ENCODE peak calls at places on chromosomes 5 and 9, in eight cellular contexts. I, E, Y, P, F, W, V and J are unnamed samples.

GRCh38 chr5:113223315-113223714 is 211.5 kb downstream of the TSSK1B start:
- DNase-seq in I (no peak), E (no peak), Y (no peak), P (no peak), F (no peak), W (no peak), V (no peak), J (no peak)

GRCh38 chr5:156394642-156395393 is 67.9 kb downstream of the SGCD start:
- DNase-seq in I (no peak), E (no peak), Y (no peak), P (no peak), F (no peak), W (no peak), V (no peak), J (peak; percentile 79)

GRCh38 chr9:132424857-132425702 is 15.1 kb downstream of the CFAP77 start:
- DNase-seq in I (no peak), E (no peak), Y (no peak), P (no peak), F (peak; percentile 89), W (no peak), V (no peak), J (no peak)

GRCh38 chr5:41856644-41857491 is 13.4 kb downstream of the OXCT1 start:
- DNase-seq in I (peak; percentile 26), E (peak; percentile 73), Y (peak; percentile 70), P (no peak), F (peak; percentile 75), W (peak; percentile 43), V (no peak), J (peak; percentile 81)

GRCh38 chr9:135137398-135137832 is 49.9 kb downstream of the OLFM1 start:
- DNase-seq in I (no peak), E (peak; percentile 64), Y (no peak), P (no peak), F (peak; percentile 95), W (no peak), V (no peak), J (peak; percentile 54)

GRCh38 chr9:120617637-120617979 is 37.6 kb upstream of the CDK5RAP2 start:
- DNase-seq in I (no peak), E (peak; percentile 27), Y (peak; percentile 23), P (no peak), F (no peak), W (no peak), V (no peak), J (no peak)

GRCh38 chr5:24068507-24068906 is 561.1 kb downstream of the PRDM9 start:
- DNase-seq in I (no peak), E (no peak), Y (no peak), P (no peak), F (no peak), W (no peak), V (no peak), J (no peak)

GRCh38 chr5:90055831-90056328 is 353.7 kb downstream of the CETN3 start:
- DNase-seq in I (no peak), E (peak; percentile 2), Y (peak; percentile 56), P (no peak), F (peak; percentile 83), W (no peak), V (no peak), J (peak; percentile 2)

GRCh38 chr9:20380546-20380945 is 241.8 kb downstream of the MLLT3 start:
- DNase-seq in I (no peak), E (no peak), Y (no peak), P (no peak), F (no peak), W (no peak), V (no peak), J (no peak)

GRCh38 chr5:132059043-132059695 is 1.3 kb upstream of the IL3 start:
- DNase-seq in I (peak; percentile 8), E (no peak), Y (no peak), P (peak; percentile 13), F (no peak), W (peak; percentile 35), V (peak; percentile 14), J (no peak)

GRCh38 chr9:101269596-101270324 is 115.0 kb downstream of the BAAT start:
- DNase-seq in I (no peak), E (no peak), Y (no peak), P (no peak), F (no peak), W (no peak), V (no peak), J (no peak)

GRCh38 chr5:34657550-34657921 is 1.4 kb downstream of the RAI14 start:
- DNase-seq in I (peak; percentile 13), E (peak; percentile 67), Y (peak; percentile 63), P (peak; percentile 27), F (peak; percentile 72), W (no peak), V (peak; percentile 26), J (peak; percentile 56)

GRCh38 chr9:22052376-22052945 is 43.4 kb upstream of the CDKN2B start:
- DNase-seq in I (no peak), E (peak; percentile 100), Y (peak; percentile 99), P (no peak), F (no peak), W (peak; percentile 27), V (no peak), J (no peak)

GRCh38 chr9:98867434-98868168 is 60.1 kb downstream of the GALNT12 start:
- DNase-seq in I (peak; percentile 54), E (peak; percentile 96), Y (peak; percentile 93), P (peak; percentile 84), F (peak; percentile 49), W (no peak), V (peak; percentile 38), J (peak; percentile 89)

GRCh38 chr5:67774796-67775195 is 440.8 kb upstream of the PIK3R1 start:
- DNase-seq in I (no peak), E (no peak), Y (no peak), P (no peak), F (no peak), W (no peak), V (no peak), J (no peak)

GRCh38 chr5:72485366-72486052 is 21.7 kb downstream of the ZNF366 start:
- DNase-seq in I (no peak), E (no peak), Y (no peak), P (no peak), F (no peak), W (no peak), V (no peak), J (peak; percentile 86)

GRCh38 chr9:134367796-134368490 is 41.7 kb downstream of the RXRA start:
- DNase-seq in I (no peak), E (no peak), Y (no peak), P (no peak), F (no peak), W (no peak), V (no peak), J (no peak)

GRCh38 chr5:34772691-34773090 is 66.3 kb upstream of the TTC23L start:
- DNase-seq in I (no peak), E (no peak), Y (no peak), P (no peak), F (no peak), W (no peak), V (no peak), J (no peak)

GRCh38 chr5:107376546-107377276 is 294.0 kb downstream of the EFNA5 start:
- DNase-seq in I (no peak), E (no peak), Y (peak; percentile 44), P (no peak), F (peak; percentile 63), W (no peak), V (no peak), J (peak; percentile 51)

GRCh38 chr9:91177081-91177480 is 184.6 kb downstream of the AUH start:
- DNase-seq in I (peak; percentile 1), E (no peak), Y (no peak), P (no peak), F (no peak), W (no peak), V (no peak), J (no peak)

GRCh38 chr5:108642170-108642906 is 105.4 kb upstream of the FER start:
- DNase-seq in I (peak; percentile 58), E (peak; percentile 72), Y (peak; percentile 77), P (no peak), F (peak; percentile 93), W (peak; percentile 51), V (peak; percentile 37), J (peak; percentile 83)

GRCh38 chr9:125119643-125120286 is 23.6 kb downstream of the SCAI start:
- DNase-seq in I (no peak), E (peak; percentile 54), Y (peak; percentile 69), P (no peak), F (peak; percentile 31), W (no peak), V (no peak), J (no peak)

GRCh38 chr5:55278778-55279177 is 28.7 kb downstream of the DHX29 start:
- DNase-seq in I (no peak), E (peak; percentile 69), Y (peak; percentile 69), P (no peak), F (no peak), W (no peak), V (no peak), J (no peak)

GRCh38 chr9:94909965-94910730 is 183.6 kb downstream of the AOPEP start:
- DNase-seq in I (no peak), E (no peak), Y (no peak), P (no peak), F (no peak), W (no peak), V (no peak), J (no peak)

GRCh38 chr9:16985559-16986348 is 115.3 kb upstream of the BNC2 start:
- DNase-seq in I (peak; percentile 14), E (peak; percentile 5), Y (peak; percentile 73), P (no peak), F (no peak), W (no peak), V (no peak), J (no peak)

GRCh38 chr9:17775646-17776045 is 196.8 kb downstream of the SH3GL2 start:
- DNase-seq in I (no peak), E (no peak), Y (no peak), P (no peak), F (no peak), W (no peak), V (no peak), J (no peak)

GRCh38 chr5:69522035-69522434 is 29.4 kb downstream of the OCLN start:
- DNase-seq in I (no peak), E (no peak), Y (no peak), P (no peak), F (no peak), W (no peak), V (no peak), J (no peak)

GRCh38 chr9:682633-683508 is 158.6 kb upstream of the DMRT1 start:
- DNase-seq in I (peak; percentile 58), E (no peak), Y (no peak), P (no peak), F (no peak), W (no peak), V (peak; percentile 83), J (peak; percentile 48)

GRCh38 chr9:90142580-90142979 is 500.0 kb downstream of the DIRAS2 start:
- DNase-seq in I (peak; percentile 69), E (peak; percentile 36), Y (peak; percentile 31), P (no peak), F (peak; percentile 65), W (peak; percentile 42), V (peak; percentile 25), J (peak; percentile 59)

GRCh38 chr5:137027758-137028157 is 471.4 kb downstream of the SPOCK1 start:
- DNase-seq in I (no peak), E (no peak), Y (no peak), P (no peak), F (no peak), W (no peak), V (no peak), J (no peak)

GRCh38 chr5:2505217-2505616 is 246.3 kb downstream of the IRX2 start:
- DNase-seq in I (no peak), E (no peak), Y (no peak), P (no peak), F (no peak), W (no peak), V (no peak), J (no peak)